ENCODE peak calls at places on chromosomes 2 and 18, in seven cellular contexts. V is CD8-positive, alpha-beta T cell; M is choroid plexus epithelial cell; K is heart left ventricle; B is cardiac muscle cell; U is WERI-Rb-1; T is lower lobe of right lung. P is an unnamed sample.

GRCh38 chr18:70273021-70273420 is 15.8 kb upstream of the SOCS6 start:
- DNase-seq in V (no peak), M (no peak), K (no peak), B (no peak), U (no peak), T (no peak), P (no peak)

GRCh38 chr2:63614983-63615945 is 26.5 kb downstream of the MDH1 start:
- DNase-seq in V (no peak), M (peak), K (no peak), B (peak), U (no peak), T (no peak), P (peak)

GRCh38 chr2:43133708-43134570 is 92.5 kb downstream of the ZFP36L2 start:
- DNase-seq in V (peak), M (no peak), K (no peak), B (no peak), U (no peak), T (peak), P (no peak)

GRCh38 chr2:72117029-72117428 is 30.6 kb downstream of the CYP26B1 start:
- DNase-seq in V (no peak), M (no peak), K (no peak), B (no peak), U (no peak), T (no peak), P (no peak)

GRCh38 chr2:128813352-128814034 is 494.8 kb upstream of the HS6ST1 start:
- DNase-seq in V (no peak), M (no peak), K (no peak), B (no peak), U (no peak), T (no peak), P (no peak)

GRCh38 chr2:239161711-239162140 is 239.1 kb downstream of the HDAC4 start:
- DNase-seq in V (no peak), M (no peak), K (no peak), B (no peak), U (no peak), T (peak), P (no peak)

GRCh38 chr18:54684786-54685185 is 93.7 kb downstream of the DYNAP start:
- DNase-seq in V (no peak), M (peak), K (no peak), B (peak), U (no peak), T (peak), P (peak)

GRCh38 chr18:48959921-48960920 is 9.5 kb upstream of the SMAD7 start:
- DNase-seq in V (no peak), M (peak), K (no peak), B (no peak), U (no peak), T (no peak), P (peak)

GRCh38 chr18:62179213-62179612 is 7.6 kb downstream of the PIGN start:
- DNase-seq in V (no peak), M (no peak), K (no peak), B (no peak), U (peak), T (no peak), P (no peak)

GRCh38 chr2:200705305-200705985 is 106.3 kb upstream of the BZW1 start:
- DNase-seq in V (no peak), M (peak), K (no peak), B (no peak), U (peak), T (no peak), P (peak)
- TF ChIP-seq CTCF in V (no peak), M (peak), K (no peak), B (peak), U (peak), T (no peak), P (peak)

GRCh38 chr18:58067611-58068010 is 23.6 kb downstream of the NEDD4L start:
- DNase-seq in V (no peak), M (no peak), K (no peak), B (no peak), U (no peak), T (no peak), P (no peak)

GRCh38 chr18:58069104-58069503 is 25.1 kb downstream of the NEDD4L start:
- DNase-seq in V (no peak), M (no peak), K (no peak), B (no peak), U (no peak), T (no peak), P (no peak)

GRCh38 chr18:58060254-58060653 is 16.2 kb downstream of the NEDD4L start:
- DNase-seq in V (no peak), M (no peak), K (no peak), B (no peak), U (peak), T (no peak), P (no peak)

GRCh38 chr18:58061349-58061748 is 17.3 kb downstream of the NEDD4L start:
- DNase-seq in V (no peak), M (no peak), K (no peak), B (no peak), U (no peak), T (no peak), P (no peak)

DNA sequence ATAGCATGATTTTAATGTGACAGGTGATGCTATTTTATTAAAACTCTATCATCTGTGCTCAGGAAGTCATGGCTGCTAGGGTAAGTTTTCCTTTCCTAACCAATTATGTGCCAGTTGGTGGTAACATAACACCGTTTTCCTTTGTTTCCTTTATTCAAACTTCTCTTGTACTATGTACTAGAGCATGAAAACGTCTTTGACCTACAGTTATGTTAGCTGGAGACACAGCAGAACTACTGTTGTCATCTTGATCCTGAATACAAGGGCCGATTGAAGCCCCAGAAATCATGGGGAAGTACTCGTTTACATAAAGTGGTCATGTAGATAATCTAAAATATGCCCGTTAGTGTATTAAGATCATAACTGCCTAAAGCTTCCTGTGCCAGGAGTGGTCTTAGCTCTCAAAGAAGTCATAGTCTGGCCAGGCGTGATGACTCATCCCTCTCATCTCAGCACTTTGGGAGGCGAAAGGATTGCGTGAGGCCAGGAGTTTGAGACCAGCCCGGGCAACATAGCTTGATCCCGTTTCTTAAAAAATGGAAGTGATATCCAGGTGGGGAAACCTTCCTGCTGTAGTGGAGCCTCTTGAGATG is 20.5 kb downstream of the NEDD4L start:
- DNase-seq in V (no peak), M (no peak), K (no peak), B (no peak), U (no peak), T (no peak), P (no peak)
- H3K4me3 ChIP-seq in V (no peak), M (no peak), K (no peak), B (no peak), U (no peak), T (no peak), P (no peak)

DNA sequence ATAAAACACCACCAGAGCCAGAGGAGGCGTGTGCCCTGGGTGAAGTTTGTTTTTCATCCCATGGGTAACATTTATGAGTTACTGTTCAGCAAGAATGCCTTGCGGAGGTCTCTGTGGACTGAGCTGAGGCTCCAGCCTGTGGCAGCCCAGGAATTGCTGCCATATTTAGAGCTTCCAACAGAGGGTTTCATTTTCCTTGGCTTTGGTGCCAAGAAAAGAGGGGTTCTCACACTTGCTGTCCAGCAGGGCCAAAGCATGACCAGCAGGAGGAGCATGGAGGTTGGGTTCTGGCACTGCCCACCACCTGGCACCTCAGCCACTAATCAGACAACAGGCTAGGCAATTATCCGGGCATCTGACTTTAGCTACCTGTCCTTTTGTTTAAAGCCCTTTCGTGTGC is 36.7 kb downstream of the EPAS1 start:
- DNase-seq in V (no peak), M (no peak), K (no peak), B (no peak), U (no peak), T (no peak), P (no peak)
- TF ChIP-seq CTCF in V (no peak), M (peak), K (peak), B (peak), U (peak), T (peak), P (peak)

GRCh38 chr2:70143314-70144150 is 47.3 kb downstream of the C2orf42 start:
- DNase-seq in V (peak), M (peak), K (peak), B (peak), U (peak), T (peak), P (peak)

GRCh38 chr2:70141754-70142589 is 48.8 kb downstream of the C2orf42 start:
- DNase-seq in V (peak), M (peak), K (no peak), B (peak), U (peak), T (peak), P (peak)

GRCh38 chr2:70144443-70145167 is 46.2 kb downstream of the C2orf42 start:
- DNase-seq in V (no peak), M (no peak), K (no peak), B (no peak), U (no peak), T (peak), P (no peak)

GRCh38 chr2:70142590-70143313 is 48.1 kb downstream of the C2orf42 start:
- DNase-seq in V (peak), M (peak), K (peak), B (peak), U (peak), T (peak), P (peak)

GRCh38 chr2:70140978-70141753 is 49.7 kb downstream of the C2orf42 start:
- DNase-seq in V (peak), M (peak), K (peak), B (no peak), U (peak), T (peak), P (no peak)
- H3K4me3 ChIP-seq in V (peak), M (peak), K (peak), B (peak), U (peak), T (peak), P (peak)

GRCh38 chr2:225270861-225271260 is 128.6 kb upstream of the NYAP2 start:
- DNase-seq in V (no peak), M (peak), K (no peak), B (peak), U (peak), T (no peak), P (peak)
- TF ChIP-seq CTCF in V (no peak), M (peak), K (no peak), B (no peak), U (no peak), T (no peak), P (no peak)

GRCh38 chr2:216217904-216218260 is 108.7 kb downstream of the XRCC5 start:
- DNase-seq in V (no peak), M (no peak), K (no peak), B (no peak), U (no peak), T (no peak), P (no peak)
- H3K4me3 ChIP-seq in V (no peak), M (no peak), K (no peak), B (no peak), U (no peak), T (no peak), P (no peak)

DNA sequence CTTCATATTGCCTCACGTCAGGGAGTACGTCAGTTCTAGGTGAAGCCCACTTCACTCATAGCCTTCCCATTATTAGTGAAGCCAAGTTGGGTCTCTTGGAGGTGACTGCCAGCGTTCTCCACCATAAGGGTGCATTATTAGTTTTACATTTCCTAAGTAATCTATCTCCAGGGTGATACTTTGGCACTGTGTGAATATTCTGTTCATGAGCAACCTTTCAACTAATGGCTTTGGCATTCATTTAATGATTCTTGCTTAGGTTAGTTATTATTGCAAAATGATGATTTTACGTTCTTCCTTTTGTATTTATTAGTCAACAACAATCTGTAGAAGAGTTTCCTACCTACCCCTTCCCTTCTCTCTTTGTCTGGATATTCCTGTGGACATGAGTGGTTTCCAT is 97.5 kb downstream of the MAP4K4 start:
- DNase-seq in V (no peak), M (no peak), K (no peak), B (no peak), U (no peak), T (no peak), P (no peak)
- TF ChIP-seq CTCF in V (no peak), M (no peak), K (no peak), B (no peak), U (no peak), T (no peak), P (no peak)

P was measured in fibroblast of pulmonary artery.